ENCODE peak calls at places on chromosomes 7 and 10, in nine cellular contexts. Y is heart right ventricle; O is DMS153; U is activated T-cell treated with anti-CD3 and anti-CD28 coated beads, Interleukin-2, amount 50 U/mL, for 1 hour; S is NCI-H510A treated with DMSO at 0.1 percent for 48 hours; C is ELF-1; G is stimulated activated CD8-positive, alpha-beta memory T cell treated with anti-CD3 and anti-CD28 coated beads, Interleukin-12 subunit alpha, Interleukin-12 subunit beta, amount 100 ng/mL, for 1 hour; D is NCI-H2029; L is hypothalamus. Q is an unnamed sample.

GRCh38 chr7:121513105-121513504 is 117.0 kb upstream of the FAM3C start:
- DNase-seq in S (no peak), L (no peak), D (no peak), Y (no peak), U (no peak), C (no peak), G (no peak), O (no peak), Q (no peak)

GRCh38 chr7:18133921-18134320 is 106.3 kb upstream of the PRPS1L1 start:
- DNase-seq in O (no peak), C (no peak), Y (no peak), S (no peak), G (no peak), D (no peak), U (no peak), L (no peak), Q (no peak)

GRCh38 chr7:117025891-117026290 is 72.6 kb downstream of the ST7 start:
- DNase-seq in S (no peak), L (no peak), C (no peak), O (no peak), G (no peak), Y (no peak), U (no peak), D (no peak), Q (no peak)

GRCh38 chr7:38217672-38218071 is 39.6 kb downstream of the STARD3NL start:
- DNase-seq in G (no peak), C (no peak), Y (no peak), O (no peak), S (no peak), L (no peak), D (no peak), U (no peak), Q (no peak)

GRCh38 chr7:30869794-30870491 is 41.7 kb upstream of the AQP1 start:
- DNase-seq in G (no peak), L (no peak), C (no peak), D (no peak), O (no peak), U (no peak), S (no peak), Y (peak; percentile 75), Q (peak; percentile 35)

GRCh38 chr7:30263090-30263710 is 21.2 kb upstream of the ZNRF2 start:
- DNase-seq in Y (no peak), O (no peak), D (no peak), G (no peak), L (no peak), S (no peak), C (no peak), U (no peak), Q (no peak)

GRCh38 chr10:133309720-133310398 is 1.1 kb downstream of the ZNF511 start:
- DNase-seq in G (no peak), S (peak; percentile 73), U (no peak), Y (no peak), O (peak; percentile 69), L (no peak), C (no peak), D (peak; percentile 67), Q (no peak)

GRCh38 chr7:149304006-149304405 is 42.0 kb downstream of the ZNF783 start:
- DNase-seq in D (no peak), C (no peak), U (no peak), S (no peak), O (no peak), L (no peak), Y (no peak), G (no peak), Q (no peak)

GRCh38 chr7:43844257-43844656 is 25.1 kb downstream of the MRPS24 start:
- DNase-seq in O (no peak), D (no peak), Y (no peak), S (no peak), U (no peak), C (no peak), G (no peak), L (no peak), Q (no peak)

GRCh38 chr7:158472631-158473030 is 115.0 kb downstream of the PTPRN2 start:
- DNase-seq in L (no peak), C (no peak), D (no peak), G (no peak), O (no peak), Y (no peak), U (no peak), S (no peak), Q (no peak)

GRCh38 chr10:93096901-93097300 is 23.2 kb downstream of the CYP26A1 start:
- DNase-seq in S (no peak), O (no peak), C (no peak), U (no peak), G (no peak), D (no peak), L (no peak), Y (no peak), Q (no peak)